ENCODE peak calls at places on chromosomes 2 and 18, in five cellular contexts. One of them, this sample, is unnamed.
A peak's percentile ranks its signal among the peaks of the same experiment; 100 is the strongest.

GRCh38 chr2:110891626-110892025 is 159.3 kb downstream of the ACOXL start:
- DNase-seq in left ventricle myocardium superior: no peak
- DNase-seq in GM04503: no peak
- DNase-seq in AG09309: no peak
- DNase-seq in HS-5: no peak
- DNase-seq in this sample: no peak

GRCh38 chr2:20421336-20421987 is 25.4 kb upstream of the RHOB start:
- DNase-seq in left ventricle myocardium superior: no peak
- DNase-seq in GM04503: no peak
- DNase-seq in AG09309: no peak
- DNase-seq in HS-5: no peak
- DNase-seq in this sample: no peak

GRCh38 chr2:149908731-149909690 is 321.4 kb upstream of the MMADHC start:
- DNase-seq in GM04503: no peak
- DNase-seq in AG09309: no peak
- DNase-seq in HS-5: no peak
- DNase-seq in left ventricle myocardium superior: no peak
- DNase-seq in this sample: no peak

GRCh38 chr2:164495491-164496223 is 125.6 kb downstream of the GRB14 start:
- DNase-seq in AG09309: peak; percentile 16
- DNase-seq in left ventricle myocardium superior: no peak
- DNase-seq in GM04503: peak; percentile 31
- DNase-seq in HS-5: peak; percentile 33
- DNase-seq in this sample: no peak

GRCh38 chr18:5900249-5900648 is 4.9 kb upstream of the TMEM200C start:
- DNase-seq in AG09309: no peak
- DNase-seq in HS-5: no peak
- DNase-seq in GM04503: no peak
- DNase-seq in left ventricle myocardium superior: no peak
- DNase-seq in this sample: no peak

GRCh38 chr2:169354244-169354643 is 8.1 kb downstream of the LRP2 start:
- DNase-seq in left ventricle myocardium superior: no peak
- DNase-seq in GM04503: no peak
- DNase-seq in AG09309: no peak
- DNase-seq in HS-5: no peak
- DNase-seq in this sample: no peak

GRCh38 chr2:14401838-14402237 is 230.7 kb upstream of the LRATD1 start:
- DNase-seq in AG09309: no peak
- DNase-seq in GM04503: no peak
- DNase-seq in HS-5: no peak
- DNase-seq in left ventricle myocardium superior: no peak
- DNase-seq in this sample: no peak

GRCh38 chr2:19804861-19805260 is 96.9 kb downstream of the TTC32 start:
- DNase-seq in AG09309: no peak
- DNase-seq in left ventricle myocardium superior: no peak
- DNase-seq in HS-5: no peak
- DNase-seq in GM04503: no peak
- DNase-seq in this sample: no peak

GRCh38 chr18:8140841-8141501 is 468.3 kb upstream of the RAB12 start:
- DNase-seq in GM04503: no peak
- DNase-seq in HS-5: no peak
- DNase-seq in left ventricle myocardium superior: peak; percentile 64
- DNase-seq in AG09309: peak; percentile 32
- DNase-seq in this sample: no peak

GRCh38 chr2:174368691-174369090 is 26.8 kb upstream of the SCRN3 start:
- DNase-seq in left ventricle myocardium superior: no peak
- DNase-seq in GM04503: no peak
- DNase-seq in AG09309: no peak
- DNase-seq in HS-5: no peak
- DNase-seq in this sample: no peak

GRCh38 chr18:3450358-3451107 is 561 bp downstream of the TGIF1 start:
- DNase-seq in HS-5: no peak
- DNase-seq in left ventricle myocardium superior: peak; percentile 78
- DNase-seq in AG09309: no peak
- DNase-seq in GM04503: no peak
- DNase-seq in this sample: peak; percentile 73

GRCh38 chr18:25621682-25622081 is 269.7 kb upstream of the ZNF521 start:
- DNase-seq in GM04503: no peak
- DNase-seq in HS-5: no peak
- DNase-seq in left ventricle myocardium superior: no peak
- DNase-seq in AG09309: no peak
- DNase-seq in this sample: no peak

GRCh38 chr18:24234330-24234729 is 95.5 kb downstream of the CABYR start:
- DNase-seq in AG09309: no peak
- DNase-seq in left ventricle myocardium superior: peak; percentile 47
- DNase-seq in GM04503: no peak
- DNase-seq in HS-5: no peak
- DNase-seq in this sample: no peak

GRCh38 chr18:76476665-76477561 is 18.1 kb downstream of the ZNF516 start:
- DNase-seq in AG09309: peak; percentile 80
- DNase-seq in left ventricle myocardium superior: no peak
- DNase-seq in HS-5: peak; percentile 76
- DNase-seq in GM04503: peak; percentile 89
- DNase-seq in this sample: no peak

GRCh38 chr18:46660955-46661749 is 4.1 kb upstream of the LOXHD1 start:
- DNase-seq in GM04503: no peak
- DNase-seq in left ventricle myocardium superior: no peak
- DNase-seq in AG09309: no peak
- DNase-seq in HS-5: no peak
- DNase-seq in this sample: no peak

GRCh38 chr2:182330451-182331325 is 96.1 kb downstream of the PDE1A start:
- DNase-seq in GM04503: no peak
- DNase-seq in left ventricle myocardium superior: no peak
- DNase-seq in AG09309: no peak
- DNase-seq in HS-5: no peak
- DNase-seq in this sample: no peak

GRCh38 chr18:55779711-55780590 is 192.0 kb upstream of the TCF4 start:
- DNase-seq in AG09309: no peak
- DNase-seq in left ventricle myocardium superior: peak; percentile 69
- DNase-seq in GM04503: no peak
- DNase-seq in HS-5: no peak
- DNase-seq in this sample: no peak

GRCh38 chr2:17580319-17580715 is 39.8 kb downstream of the VSNL1 start:
- DNase-seq in HS-5: no peak
- DNase-seq in left ventricle myocardium superior: no peak
- DNase-seq in GM04503: no peak
- DNase-seq in AG09309: no peak
- DNase-seq in this sample: no peak

GRCh38 chr2:136116111-136116812 is 1.7 kb downstream of the CXCR4 start:
- DNase-seq in HS-5: no peak
- DNase-seq in GM04503: no peak
- DNase-seq in AG09309: no peak
- DNase-seq in left ventricle myocardium superior: peak; percentile 76
- DNase-seq in this sample: peak; percentile 93

GRCh38 chr2:203596183-203596582 is 61.1 kb upstream of the RAPH1 start:
- DNase-seq in AG09309: no peak
- DNase-seq in HS-5: no peak
- DNase-seq in left ventricle myocardium superior: no peak
- DNase-seq in GM04503: no peak
- DNase-seq in this sample: no peak

GRCh38 chr2:201929627-201930026 is 104.0 kb upstream of the FZD7 start:
- DNase-seq in GM04503: no peak
- DNase-seq in AG09309: no peak
- DNase-seq in HS-5: no peak
- DNase-seq in left ventricle myocardium superior: no peak
- DNase-seq in this sample: no peak

GRCh38 chr2:74957886-74958276 is 562 bp upstream of the POLE4 start:
- DNase-seq in left ventricle myocardium superior: no peak
- DNase-seq in GM04503: no peak
- DNase-seq in HS-5: no peak
- DNase-seq in AG09309: no peak
- DNase-seq in this sample: no peak

GRCh38 chr2:105384216-105384615 is 14.6 kb downstream of the FHL2 start:
- DNase-seq in AG09309: no peak
- DNase-seq in left ventricle myocardium superior: no peak
- DNase-seq in HS-5: no peak
- DNase-seq in GM04503: no peak
- DNase-seq in this sample: no peak

GRCh38 chr2:198534756-198535155 is 730.4 kb downstream of the PLCL1 start:
- DNase-seq in GM04503: no peak
- DNase-seq in AG09309: no peak
- DNase-seq in left ventricle myocardium superior: no peak
- DNase-seq in HS-5: no peak
- DNase-seq in this sample: no peak

GRCh38 chr2:151651274-151651673 is 83.0 kb downstream of the NEB start:
- DNase-seq in AG09309: no peak
- DNase-seq in left ventricle myocardium superior: no peak
- DNase-seq in GM04503: no peak
- DNase-seq in HS-5: no peak
- DNase-seq in this sample: no peak

GRCh38 chr18:69872661-69873060 is 75.0 kb downstream of the CD226 start:
- DNase-seq in HS-5: no peak
- DNase-seq in GM04503: no peak
- DNase-seq in AG09309: no peak
- DNase-seq in left ventricle myocardium superior: no peak
- DNase-seq in this sample: no peak

GRCh38 chr18:57787068-57787682 is 15.9 kb downstream of the ATP8B1 start:
- DNase-seq in GM04503: no peak
- DNase-seq in AG09309: no peak
- DNase-seq in HS-5: no peak
- DNase-seq in left ventricle myocardium superior: no peak
- DNase-seq in this sample: no peak

GRCh38 chr2:46119453-46119852 is 177.8 kb upstream of the EPAS1 start:
- DNase-seq in HS-5: peak; percentile 19
- DNase-seq in GM04503: peak; percentile 73
- DNase-seq in left ventricle myocardium superior: no peak
- DNase-seq in AG09309: peak; percentile 61
- DNase-seq in this sample: no peak

GRCh38 chr2:149315461-149315860 is 14.9 kb upstream of the LYPD6 start:
- DNase-seq in AG09309: no peak
- DNase-seq in HS-5: no peak
- DNase-seq in left ventricle myocardium superior: no peak
- DNase-seq in GM04503: no peak
- DNase-seq in this sample: no peak

GRCh38 chr2:126657636-126658315 is 1.8 kb downstream of the GYPC start:
- DNase-seq in GM04503: peak; percentile 96
- DNase-seq in left ventricle myocardium superior: peak; percentile 85
- DNase-seq in AG09309: peak; percentile 99
- DNase-seq in HS-5: peak; percentile 95
- DNase-seq in this sample: peak; percentile 61

GRCh38 chr2:70995227-70995729 is 605 bp upstream of the TEX261 start:
- DNase-seq in left ventricle myocardium superior: no peak
- DNase-seq in HS-5: no peak
- DNase-seq in AG09309: no peak
- DNase-seq in GM04503: no peak
- DNase-seq in this sample: peak; percentile 39

GRCh38 chr2:182915369-182916326 is 49.2 kb upstream of the FRZB start:
- DNase-seq in left ventricle myocardium superior: no peak
- DNase-seq in AG09309: peak; percentile 62
- DNase-seq in GM04503: peak; percentile 64
- DNase-seq in HS-5: peak; percentile 74
- DNase-seq in this sample: no peak

GRCh38 chr2:97979894-97980293 is 15.9 kb downstream of the TMEM131 start:
- DNase-seq in GM04503: no peak
- DNase-seq in AG09309: no peak
- DNase-seq in left ventricle myocardium superior: no peak
- DNase-seq in HS-5: no peak
- DNase-seq in this sample: no peak

GRCh38 chr2:60479226-60480088 is 74.0 kb downstream of the BCL11A start:
- DNase-seq in HS-5: no peak
- DNase-seq in GM04503: no peak
- DNase-seq in AG09309: no peak
- DNase-seq in left ventricle myocardium superior: no peak
- DNase-seq in this sample: no peak

GRCh38 chr2:46993501-46993900 is 77.9 kb upstream of the MCFD2 start:
- DNase-seq in left ventricle myocardium superior: no peak
- DNase-seq in AG09309: no peak
- DNase-seq in HS-5: no peak
- DNase-seq in GM04503: no peak
- DNase-seq in this sample: no peak

GRCh38 chr2:28280576-28280975 is 112.1 kb upstream of the FOSL2 start:
- DNase-seq in HS-5: no peak
- DNase-seq in AG09309: no peak
- DNase-seq in GM04503: no peak
- DNase-seq in left ventricle myocardium superior: no peak
- DNase-seq in this sample: no peak